ENCODE peak calls at places on chromosomes 6 and 20, in six cellular contexts. U is T-helper 9 cell; Z is dorsolateral prefrontal cortex; F is NCI-H1092; Y is renal cortical epithelial cell; C is stimulated activated CD4-positive, alpha-beta T cell treated with anti-CD3 and anti-CD28 coated beads, Interleukin-4, amount 100 ng/mL, for 24 hours. M is an unnamed sample.
A peak's percentile ranks its signal among the peaks of the same experiment; 100 is the strongest.

GRCh38 chr6:47426524-47427302 is 50.9 kb upstream of the CD2AP start:
- DNase-seq in U (no peak), Z (no peak), F (no peak), Y (peak; percentile 26), C (no peak), M (no peak)

GRCh38 chr6:139378882-139379341 is 4.5 kb upstream of the CITED2 start:
- DNase-seq in U (no peak), Z (no peak), F (no peak), Y (peak; percentile 70), C (peak; percentile 17), M (peak; percentile 70)

GRCh38 chr6:104251651-104252050 is 608.1 kb downstream of the HACE1 start:
- DNase-seq in U (no peak), Z (no peak), F (no peak), Y (no peak), C (no peak), M (no peak)

GRCh38 chr6:137705166-137706064 is 161.6 kb upstream of the TNFAIP3 start:
- DNase-seq in U (peak; percentile 74), Z (peak; percentile 15), F (no peak), Y (no peak), C (peak; percentile 76), M (peak; percentile 16)

GRCh38 chr20:40493071-40493470 is 196.0 kb downstream of the MAFB start:
- DNase-seq in U (no peak), Z (no peak), F (no peak), Y (peak; percentile 54), C (no peak), M (no peak)

GRCh38 chr6:131764350-131764749 is 43.5 kb upstream of the ENPP1 start:
- DNase-seq in U (no peak), Z (no peak), F (no peak), Y (no peak), C (no peak), M (no peak)

GRCh38 chr6:7827142-7827541 is 83.4 kb downstream of the TXNDC5 start:
- DNase-seq in U (no peak), Z (no peak), F (no peak), Y (peak; percentile 39), C (no peak), M (no peak)

GRCh38 chr20:53080969-53081871 is 109.1 kb downstream of the TSHZ2 start:
- DNase-seq in U (no peak), Z (no peak), F (no peak), Y (peak; percentile 63), C (peak; percentile 45), M (peak; percentile 44)

GRCh38 chr6:128827675-128828464 is 55.1 kb upstream of the LAMA2 start:
- DNase-seq in U (no peak), Z (no peak), F (no peak), Y (no peak), C (no peak), M (no peak)

GRCh38 chr6:106159531-106159940 is 73.4 kb downstream of the PRDM1 start:
- DNase-seq in U (no peak), Z (no peak), F (no peak), Y (peak; percentile 94), C (no peak), M (peak; percentile 91)

GRCh38 chr20:3720068-3720467 is 7.7 kb upstream of the SIGLEC1 start:
- DNase-seq in U (no peak), Z (no peak), F (no peak), Y (no peak), C (no peak), M (no peak)

M was measured in RCC 7860.